ENCODE peak calls at places on chromosome 9, in ten cellular contexts. One of them, this sample, is unnamed. For H3K4me1, the result is how much of the 10 kb centered on the place peaks cover.

GRCh38 chr9:124480621-124480981 is 26.6 kb downstream of the NR5A1 start:
- DNase-seq in colonic mucosa: no peak
- DNase-seq in effector memory CD4-positive, alpha-beta T cell: no peak
- DNase-seq in H1: peak
- DNase-seq in HepG2: peak
- DNase-seq in tibial nerve: no peak
- DNase-seq in SJSA1: no peak
- DNase-seq in H9: peak
- DNase-seq in transverse colon: no peak
- DNase-seq in NT2/D1: peak
- DNase-seq in this sample: peak

GRCh38 chr9:126438757-126439401 is 112.2 kb downstream of the MVB12B start:
- DNase-seq in HepG2: no peak
- DNase-seq in transverse colon: no peak
- DNase-seq in colonic mucosa: no peak
- DNase-seq in H9: no peak
- DNase-seq in SJSA1: no peak
- DNase-seq in effector memory CD4-positive, alpha-beta T cell: no peak
- DNase-seq in NT2/D1: no peak
- DNase-seq in tibial nerve: no peak
- DNase-seq in H1: no peak
- DNase-seq in this sample: no peak

GRCh38 chr9:125269014-125269397 is 7.4 kb downstream of the GAPVD1 start:
- DNase-seq in H9: no peak
- DNase-seq in SJSA1: no peak
- DNase-seq in effector memory CD4-positive, alpha-beta T cell: no peak
- DNase-seq in tibial nerve: no peak
- DNase-seq in colonic mucosa: no peak
- DNase-seq in HepG2: no peak
- DNase-seq in transverse colon: no peak
- DNase-seq in H1: no peak
- DNase-seq in NT2/D1: no peak
- DNase-seq in this sample: no peak

GRCh38 chr9:126705767-126706697 is 92.3 kb downstream of the LMX1B start:
- DNase-seq in SJSA1: peak
- DNase-seq in H9: peak
- DNase-seq in H1: peak
- DNase-seq in colonic mucosa: peak
- DNase-seq in transverse colon: peak
- DNase-seq in NT2/D1: no peak
- DNase-seq in HepG2: peak
- DNase-seq in effector memory CD4-positive, alpha-beta T cell: peak
- DNase-seq in tibial nerve: peak
- DNase-seq in this sample: peak

GRCh38 chr9:89356782-89357181 is 38.5 kb downstream of the SECISBP2 start:
- DNase-seq in effector memory CD4-positive, alpha-beta T cell: no peak
- DNase-seq in colonic mucosa: no peak
- DNase-seq in tibial nerve: no peak
- DNase-seq in H1: no peak
- DNase-seq in HepG2: no peak
- DNase-seq in SJSA1: no peak
- DNase-seq in NT2/D1: no peak
- DNase-seq in transverse colon: no peak
- DNase-seq in H9: no peak
- DNase-seq in this sample: no peak

GRCh38 chr9:32954642-32955041 is 46.8 kb downstream of the APTX start:
- DNase-seq in effector memory CD4-positive, alpha-beta T cell: no peak
- DNase-seq in HepG2: peak
- DNase-seq in H9: no peak
- DNase-seq in H1: no peak
- DNase-seq in transverse colon: no peak
- DNase-seq in NT2/D1: no peak
- DNase-seq in tibial nerve: no peak
- DNase-seq in SJSA1: no peak
- DNase-seq in colonic mucosa: no peak
- DNase-seq in this sample: no peak

GRCh38 chr9:15311607-15312006 is 4.6 kb upstream of the TTC39B start:
- DNase-seq in transverse colon: no peak
- DNase-seq in H9: no peak
- DNase-seq in SJSA1: no peak
- DNase-seq in colonic mucosa: no peak
- DNase-seq in HepG2: no peak
- DNase-seq in effector memory CD4-positive, alpha-beta T cell: no peak
- DNase-seq in H1: no peak
- DNase-seq in NT2/D1: no peak
- DNase-seq in tibial nerve: no peak
- DNase-seq in this sample: no peak

GRCh38 chr9:90890146-90890545 is 88.5 kb downstream of the SYK start:
- DNase-seq in H1: no peak
- DNase-seq in NT2/D1: no peak
- DNase-seq in tibial nerve: no peak
- DNase-seq in HepG2: peak
- DNase-seq in transverse colon: no peak
- DNase-seq in H9: peak
- DNase-seq in colonic mucosa: no peak
- DNase-seq in SJSA1: no peak
- DNase-seq in effector memory CD4-positive, alpha-beta T cell: no peak
- DNase-seq in this sample: no peak

GRCh38 chr9:91077624-91078023 is 276.0 kb downstream of the SYK start:
- DNase-seq in colonic mucosa: no peak
- DNase-seq in effector memory CD4-positive, alpha-beta T cell: no peak
- DNase-seq in tibial nerve: no peak
- DNase-seq in SJSA1: peak
- DNase-seq in H9: no peak
- DNase-seq in H1: no peak
- DNase-seq in NT2/D1: no peak
- DNase-seq in HepG2: no peak
- DNase-seq in transverse colon: no peak
- DNase-seq in this sample: no peak

GRCh38 chr9:91908746-91909145 is 41.3 kb downstream of the ROR2 start:
- DNase-seq in SJSA1: no peak
- DNase-seq in HepG2: no peak
- DNase-seq in tibial nerve: no peak
- DNase-seq in H9: no peak
- DNase-seq in effector memory CD4-positive, alpha-beta T cell: no peak
- DNase-seq in transverse colon: no peak
- DNase-seq in NT2/D1: no peak
- DNase-seq in colonic mucosa: no peak
- DNase-seq in H1: no peak
- DNase-seq in this sample: no peak

GRCh38 chr9:104934686-104935413 is 6.9 kb upstream of the ABCA1 start:
- DNase-seq in effector memory CD4-positive, alpha-beta T cell: no peak
- DNase-seq in tibial nerve: no peak
- DNase-seq in NT2/D1: no peak
- DNase-seq in SJSA1: no peak
- DNase-seq in HepG2: no peak
- DNase-seq in H1: no peak
- DNase-seq in H9: no peak
- DNase-seq in transverse colon: no peak
- DNase-seq in colonic mucosa: no peak
- DNase-seq in this sample: no peak

GRCh38 chr9:2208465-2208864 is 193.3 kb downstream of the SMARCA2 start:
- DNase-seq in effector memory CD4-positive, alpha-beta T cell: no peak
- DNase-seq in H9: no peak
- DNase-seq in tibial nerve: no peak
- DNase-seq in colonic mucosa: no peak
- DNase-seq in NT2/D1: no peak
- DNase-seq in HepG2: no peak
- DNase-seq in H1: no peak
- DNase-seq in SJSA1: no peak
- DNase-seq in transverse colon: no peak
- DNase-seq in this sample: no peak

GRCh38 chr9:126440938-126441337 is 114.3 kb downstream of the MVB12B start:
- DNase-seq in colonic mucosa: no peak
- DNase-seq in H9: peak
- DNase-seq in SJSA1: no peak
- DNase-seq in H1: no peak
- DNase-seq in tibial nerve: no peak
- DNase-seq in effector memory CD4-positive, alpha-beta T cell: no peak
- DNase-seq in NT2/D1: peak
- DNase-seq in transverse colon: no peak
- DNase-seq in HepG2: no peak
- DNase-seq in this sample: no peak

GRCh38 chr9:3828495-3828894 is 302.7 kb upstream of the RFX3 start:
- DNase-seq in H1: no peak
- DNase-seq in colonic mucosa: no peak
- DNase-seq in HepG2: no peak
- DNase-seq in tibial nerve: no peak
- DNase-seq in effector memory CD4-positive, alpha-beta T cell: no peak
- DNase-seq in H9: no peak
- DNase-seq in NT2/D1: no peak
- DNase-seq in SJSA1: no peak
- DNase-seq in transverse colon: no peak
- DNase-seq in this sample: no peak

GRCh38 chr9:76374702-76375543 is 19.3 kb downstream of the RFK start:
- DNase-seq in SJSA1: peak
- DNase-seq in NT2/D1: peak
- DNase-seq in colonic mucosa: peak
- DNase-seq in effector memory CD4-positive, alpha-beta T cell: no peak
- DNase-seq in tibial nerve: peak
- DNase-seq in transverse colon: peak
- DNase-seq in H9: peak
- DNase-seq in H1: no peak
- DNase-seq in HepG2: peak
- DNase-seq in this sample: peak

GRCh38 chr9:128887049-128887448 is 5.1 kb downstream of the LRRC8A start:
- DNase-seq in H1: no peak
- DNase-seq in H9: no peak
- DNase-seq in tibial nerve: no peak
- DNase-seq in effector memory CD4-positive, alpha-beta T cell: no peak
- DNase-seq in HepG2: no peak
- DNase-seq in transverse colon: no peak
- DNase-seq in NT2/D1: no peak
- DNase-seq in colonic mucosa: no peak
- DNase-seq in SJSA1: no peak
- DNase-seq in this sample: no peak

GRCh38 chr9:128886211-128886826 is 4.4 kb downstream of the LRRC8A start:
- DNase-seq in H9: no peak
- DNase-seq in colonic mucosa: no peak
- DNase-seq in H1: no peak
- DNase-seq in effector memory CD4-positive, alpha-beta T cell: no peak
- DNase-seq in transverse colon: no peak
- DNase-seq in NT2/D1: no peak
- DNase-seq in HepG2: no peak
- DNase-seq in SJSA1: peak
- DNase-seq in tibial nerve: no peak
- DNase-seq in this sample: no peak

GRCh38 chr9:128885798-128886197 is 3.9 kb downstream of the LRRC8A start:
- DNase-seq in H9: no peak
- DNase-seq in effector memory CD4-positive, alpha-beta T cell: no peak
- DNase-seq in H1: no peak
- DNase-seq in tibial nerve: no peak
- DNase-seq in SJSA1: no peak
- DNase-seq in HepG2: no peak
- DNase-seq in NT2/D1: no peak
- DNase-seq in colonic mucosa: no peak
- DNase-seq in transverse colon: no peak
- DNase-seq in this sample: no peak

GRCh38 chr9:128884164-128884563 is 2.2 kb downstream of the LRRC8A start:
- DNase-seq in effector memory CD4-positive, alpha-beta T cell: no peak
- DNase-seq in H1: no peak
- DNase-seq in HepG2: no peak
- DNase-seq in NT2/D1: no peak
- DNase-seq in transverse colon: no peak
- DNase-seq in H9: no peak
- DNase-seq in colonic mucosa: no peak
- DNase-seq in SJSA1: no peak
- DNase-seq in tibial nerve: no peak
- DNase-seq in this sample: no peak

GRCh38 chr9:128885376-128885775 is 3.4 kb downstream of the LRRC8A start:
- DNase-seq in H9: no peak
- DNase-seq in HepG2: no peak
- DNase-seq in colonic mucosa: no peak
- DNase-seq in tibial nerve: no peak
- DNase-seq in SJSA1: no peak
- DNase-seq in H1: no peak
- DNase-seq in NT2/D1: no peak
- DNase-seq in transverse colon: no peak
- DNase-seq in effector memory CD4-positive, alpha-beta T cell: no peak
- DNase-seq in this sample: no peak
- H3K4me1 ChIP-seq in H9: under half
- H3K4me1 ChIP-seq in HepG2: under half
- H3K4me1 ChIP-seq in colonic mucosa: under half
- H3K4me1 ChIP-seq in tibial nerve: under half
- H3K4me1 ChIP-seq in SJSA1: half or more
- H3K4me1 ChIP-seq in H1: under half
- H3K4me1 ChIP-seq in NT2/D1: under half
- H3K4me1 ChIP-seq in transverse colon: under half
- H3K4me1 ChIP-seq in effector memory CD4-positive, alpha-beta T cell: under half
- H3K4me1 ChIP-seq in this sample: under half

GRCh38 chr9:114283551-114284111 is 39.3 kb upstream of the ORM1 start:
- DNase-seq in SJSA1: no peak
- DNase-seq in transverse colon: no peak
- DNase-seq in tibial nerve: no peak
- DNase-seq in NT2/D1: no peak
- DNase-seq in H1: no peak
- DNase-seq in colonic mucosa: no peak
- DNase-seq in HepG2: no peak
- DNase-seq in effector memory CD4-positive, alpha-beta T cell: no peak
- DNase-seq in H9: peak
- DNase-seq in this sample: no peak
- H3K4me1 ChIP-seq in SJSA1: half or more
- H3K4me1 ChIP-seq in transverse colon: under half
- H3K4me1 ChIP-seq in tibial nerve: under half
- H3K4me1 ChIP-seq in NT2/D1: under half
- H3K4me1 ChIP-seq in H1: under half
- H3K4me1 ChIP-seq in colonic mucosa: under half
- H3K4me1 ChIP-seq in HepG2: under half
- H3K4me1 ChIP-seq in effector memory CD4-positive, alpha-beta T cell: under half
- H3K4me1 ChIP-seq in H9: under half
- H3K4me1 ChIP-seq in this sample: under half

GRCh38 chr9:136052433-136052880 is 42.6 kb downstream of the NACC2 start:
- DNase-seq in NT2/D1: no peak
- DNase-seq in SJSA1: peak
- DNase-seq in HepG2: peak
- DNase-seq in H1: no peak
- DNase-seq in effector memory CD4-positive, alpha-beta T cell: no peak
- DNase-seq in colonic mucosa: peak
- DNase-seq in transverse colon: no peak
- DNase-seq in H9: peak
- DNase-seq in tibial nerve: no peak
- DNase-seq in this sample: peak
- H3K4me1 ChIP-seq in NT2/D1: half or more
- H3K4me1 ChIP-seq in SJSA1: under half
- H3K4me1 ChIP-seq in HepG2: under half
- H3K4me1 ChIP-seq in H1: under half
- H3K4me1 ChIP-seq in effector memory CD4-positive, alpha-beta T cell: under half
- H3K4me1 ChIP-seq in colonic mucosa: under half
- H3K4me1 ChIP-seq in transverse colon: half or more
- H3K4me1 ChIP-seq in H9: under half
- H3K4me1 ChIP-seq in tibial nerve: half or more
- H3K4me1 ChIP-seq in this sample: under half

DNA sequence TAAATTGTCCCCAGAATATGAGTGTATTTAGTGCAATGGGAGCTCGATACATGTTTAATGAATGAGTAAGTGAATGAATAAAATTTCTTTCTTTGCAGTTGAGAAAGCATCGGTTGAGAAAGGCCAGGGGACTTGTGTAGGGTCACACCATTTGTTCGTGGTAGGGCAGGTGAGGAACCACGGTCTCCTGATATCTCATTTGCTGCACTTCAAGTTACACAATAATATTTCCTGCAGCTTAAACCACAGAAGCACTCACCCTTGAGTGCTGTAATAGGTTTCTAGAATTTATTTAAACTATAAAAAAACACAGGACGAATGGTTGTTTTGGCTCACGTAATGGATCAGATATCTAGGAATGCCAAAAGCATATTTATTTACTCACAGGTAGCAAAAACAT is 429.8 kb downstream of the SPATA31D1 start:
- DNase-seq in tibial nerve: no peak
- DNase-seq in NT2/D1: no peak
- DNase-seq in SJSA1: no peak
- DNase-seq in effector memory CD4-positive, alpha-beta T cell: no peak
- DNase-seq in transverse colon: no peak
- DNase-seq in colonic mucosa: no peak
- DNase-seq in H1: no peak
- DNase-seq in H9: no peak
- DNase-seq in HepG2: no peak
- DNase-seq in this sample: no peak
- H3K4me1 ChIP-seq in tibial nerve: under half
- H3K4me1 ChIP-seq in NT2/D1: under half
- H3K4me1 ChIP-seq in SJSA1: under half
- H3K4me1 ChIP-seq in effector memory CD4-positive, alpha-beta T cell: under half
- H3K4me1 ChIP-seq in transverse colon: under half
- H3K4me1 ChIP-seq in colonic mucosa: under half
- H3K4me1 ChIP-seq in H1: under half
- H3K4me1 ChIP-seq in H9: under half
- H3K4me1 ChIP-seq in HepG2: under half
- H3K4me1 ChIP-seq in this sample: under half